ENCODE peak calls at places on chromosomes 2 and 18, in nine cellular contexts. L, Y, I, X, K, M, U, N and C are unnamed samples.

GRCh38 chr2:88307817-88308216 is 137.7 kb downstream of the THNSL2 start:
- DNase-seq in K (peak; percentile 58), Y (peak; percentile 74), U (peak; percentile 14), M (no peak), N (peak; percentile 2), X (no peak), I (peak; percentile 23), L (no peak), C (no peak)

GRCh38 chr18:11500153-11501122 is 109.0 kb upstream of the SLC35G4 start:
- DNase-seq in N (peak; percentile 96), K (peak; percentile 76), U (no peak), X (no peak), L (no peak), Y (peak; percentile 91), I (peak; percentile 97), M (peak; percentile 43), C (no peak)

GRCh38 chr2:42913280-42913878 is 121.0 kb upstream of the HAAO start:
- DNase-seq in I (no peak), Y (no peak), M (no peak), K (no peak), N (no peak), X (no peak), U (no peak), L (no peak), C (no peak)

GRCh38 chr2:240481720-240482119 is 46.3 kb downstream of the GPC1 start:
- DNase-seq in Y (no peak), X (peak; percentile 13), M (no peak), L (no peak), N (no peak), U (no peak), I (no peak), K (no peak), C (no peak)

GRCh38 chr2:8115451-8115850 is 566.4 kb upstream of the ID2 start:
- DNase-seq in Y (no peak), M (no peak), N (no peak), U (no peak), X (no peak), I (no peak), L (no peak), K (no peak), C (no peak)

GRCh38 chr2:157751462-157752058 is 122.9 kb upstream of the ACVR1C start:
- DNase-seq in X (peak; percentile 25), Y (peak; percentile 29), N (no peak), I (peak; percentile 90), L (no peak), U (no peak), K (peak; percentile 78), M (no peak), C (peak; percentile 11)

GRCh38 chr2:39059366-39059952 is 61.4 kb downstream of the SOS1 start:
- DNase-seq in L (no peak), Y (peak; percentile 69), K (no peak), X (no peak), I (peak; percentile 35), N (peak; percentile 23), M (no peak), U (peak; percentile 64), C (no peak)

GRCh38 chr2:57888463-57888862 is 158.1 kb upstream of the VRK2 start:
- DNase-seq in I (no peak), Y (no peak), L (no peak), K (no peak), X (no peak), U (no peak), M (no peak), N (no peak), C (no peak)

GRCh38 chr2:160175169-160176130 is 24.6 kb downstream of the ITGB6 start:
- DNase-seq in L (no peak), Y (peak; percentile 41), M (no peak), X (no peak), I (peak; percentile 57), N (no peak), K (no peak), U (no peak), C (no peak)

GRCh38 chr2:23449831-23450331 is 64.9 kb downstream of the KLHL29 start:
- DNase-seq in L (no peak), K (no peak), M (no peak), N (no peak), I (no peak), U (no peak), Y (no peak), X (no peak), C (no peak)

GRCh38 chr2:232385660-232386489 is 7.3 kb downstream of the ALPP start:
- DNase-seq in Y (peak; percentile 63), L (no peak), U (peak; percentile 71), X (no peak), K (peak; percentile 83), M (no peak), I (peak; percentile 42), N (no peak), C (no peak)

GRCh38 chr2:37211212-37211611 is 14.9 kb downstream of the CEBPZOS start:
- DNase-seq in Y (no peak), N (no peak), L (no peak), U (no peak), K (no peak), I (peak; percentile 19), X (no peak), M (no peak), C (no peak)

GRCh38 chr18:46426311-46427047 is 230.5 kb downstream of the LOXHD1 start:
- DNase-seq in I (no peak), K (no peak), N (no peak), X (no peak), M (no peak), U (no peak), Y (no peak), L (no peak), C (no peak)

GRCh38 chr2:236403125-236403524 is 138.9 kb upstream of the ASB18 start:
- DNase-seq in Y (no peak), U (no peak), I (no peak), K (no peak), X (no peak), L (no peak), M (no peak), N (no peak), C (no peak)

GRCh38 chr2:240629419-240629967 is 4.2 kb downstream of the GPR35 start:
- DNase-seq in U (no peak), N (no peak), Y (no peak), X (no peak), L (no peak), K (no peak), I (no peak), M (no peak), C (no peak)

GRCh38 chr2:104698276-104698675 is 155.6 kb upstream of the POU3F3 start:
- DNase-seq in X (no peak), Y (no peak), I (no peak), L (no peak), M (no peak), U (no peak), K (no peak), N (no peak), C (no peak)

GRCh38 chr2:117942958-117943672 is 70.8 kb downstream of the CCDC93 start:
- DNase-seq in N (no peak), K (no peak), Y (no peak), I (no peak), M (no peak), L (no peak), U (no peak), X (no peak), C (no peak)

GRCh38 chr2:162198239-162198638 is 45.0 kb downstream of the FAP start:
- DNase-seq in K (no peak), Y (no peak), M (no peak), N (no peak), X (no peak), U (no peak), I (no peak), L (no peak), C (no peak)